ENCODE peak calls at places on chromosomes 12 and 14, in seven cellular contexts. D, N, O, B, Y, K and R are unnamed samples.

GRCh38 chr12:13173537-13173936 is 23.0 kb upstream of the EMP1 start:
- DNase-seq in D (no peak), N (no peak), O (peak; percentile 70), B (peak; percentile 69), Y (peak; percentile 67), K (no peak), R (peak; percentile 72)

GRCh38 chr12:123832052-123832451 is 70.0 kb downstream of the DNAH10 start:
- DNase-seq in D (no peak), N (no peak), O (no peak), B (no peak), Y (no peak), K (no peak), R (no peak)

GRCh38 chr12:111287125-111287900 is 81.6 kb downstream of the PHETA1 start:
- DNase-seq in D (no peak), N (no peak), O (no peak), B (no peak), Y (no peak), K (no peak), R (no peak)

GRCh38 chr12:101379149-101379548 is 28.4 kb downstream of the ARL1 start:
- DNase-seq in D (no peak), N (no peak), O (no peak), B (no peak), Y (no peak), K (no peak), R (no peak)

GRCh38 chr12:42482086-42482819 is 107.3 kb downstream of the PRICKLE1 start:
- DNase-seq in D (no peak), N (no peak), O (peak; percentile 55), B (no peak), Y (peak; percentile 66), K (no peak), R (no peak)

GRCh38 chr14:101194356-101195308 is 291.1 kb upstream of the RTL1 start:
- DNase-seq in D (no peak), N (no peak), O (no peak), B (no peak), Y (peak; percentile 9), K (no peak), R (no peak)

GRCh38 chr12:92602476-92602875 is 100.3 kb upstream of the PLEKHG7 start:
- DNase-seq in D (no peak), N (no peak), O (no peak), B (no peak), Y (no peak), K (no peak), R (no peak)

GRCh38 chr12:53971129-53971528 is 1.8 kb upstream of the HOXC11 start:
- DNase-seq in D (no peak), N (no peak), O (no peak), B (no peak), Y (no peak), K (no peak), R (no peak)

GRCh38 chr12:132489078-132489601 is 811 bp upstream of the FBRSL1 start:
- DNase-seq in D (no peak), N (no peak), O (no peak), B (no peak), Y (no peak), K (no peak), R (no peak)

GRCh38 chr14:95609398-95609990 is 74.6 kb downstream of the GLRX5 start:
- DNase-seq in D (peak; percentile 89), N (no peak), O (no peak), B (peak; percentile 33), Y (no peak), K (peak; percentile 75), R (peak; percentile 46)

GRCh38 chr12:57605308-57606015 is 838 bp downstream of the DTX3 start:
- DNase-seq in D (peak; percentile 34), N (no peak), O (peak; percentile 50), B (peak; percentile 53), Y (peak; percentile 20), K (no peak), R (peak; percentile 28)

GRCh38 chr12:117528538-117528937 is 167.1 kb upstream of the NOS1 start:
- DNase-seq in D (no peak), N (no peak), O (no peak), B (no peak), Y (no peak), K (no peak), R (no peak)

GRCh38 chr12:2011641-2012607 is 7.7 kb upstream of the DCP1B start:
- DNase-seq in D (peak; percentile 63), N (no peak), O (no peak), B (no peak), Y (no peak), K (peak; percentile 27), R (no peak)

GRCh38 chr12:97267803-97268202 is 194.8 kb upstream of the RMST start:
- DNase-seq in D (peak; percentile 60), N (no peak), O (no peak), B (no peak), Y (no peak), K (no peak), R (no peak)

GRCh38 chr14:63632932-63633514 is 8.6 kb downstream of the WDR89 start:
- DNase-seq in D (peak; percentile 48), N (peak; percentile 43), O (no peak), B (peak; percentile 32), Y (no peak), K (no peak), R (peak; percentile 40)

GRCh38 chr12:127025545-127025944 is 1241.4 kb upstream of the TMEM132C start:
- DNase-seq in D (no peak), N (no peak), O (no peak), B (no peak), Y (no peak), K (no peak), R (no peak)

GRCh38 chr12:114166360-114166759 is 200.2 kb upstream of the RBM19 start:
- DNase-seq in D (peak; percentile 87), N (peak; percentile 22), O (no peak), B (no peak), Y (peak; percentile 16), K (peak; percentile 66), R (peak; percentile 12)

GRCh38 chr14:65137648-65138317 is 35.5 kb upstream of the MAX start:
- DNase-seq in D (no peak), N (no peak), O (peak; percentile 26), B (no peak), Y (no peak), K (no peak), R (no peak)

GRCh38 chr14:103091041-103091882 is 3.3 kb upstream of the EXOC3L4 start:
- DNase-seq in D (peak; percentile 70), N (peak; percentile 88), O (no peak), B (peak; percentile 96), Y (no peak), K (peak; percentile 66), R (peak; percentile 92)

GRCh38 chr12:105462841-105463240 is 132.3 kb downstream of the C12orf75 start:
- DNase-seq in D (no peak), N (no peak), O (no peak), B (no peak), Y (no peak), K (no peak), R (no peak)

GRCh38 chr12:31263661-31264060 is 62.3 kb downstream of the SINHCAF start:
- DNase-seq in D (no peak), N (no peak), O (no peak), B (no peak), Y (no peak), K (no peak), R (no peak)

GRCh38 chr12:31260840-31261239 is 65.1 kb downstream of the SINHCAF start:
- DNase-seq in D (no peak), N (no peak), O (no peak), B (no peak), Y (no peak), K (no peak), R (no peak)

GRCh38 chr12:31267966-31268365 is 58.0 kb downstream of the SINHCAF start:
- DNase-seq in D (no peak), N (no peak), O (no peak), B (no peak), Y (no peak), K (no peak), R (no peak)

GRCh38 chr12:31261744-31262143 is 64.2 kb downstream of the SINHCAF start:
- DNase-seq in D (no peak), N (no peak), O (no peak), B (no peak), Y (no peak), K (no peak), R (no peak)

GRCh38 chr12:31265722-31266121 is 60.2 kb downstream of the SINHCAF start:
- DNase-seq in D (no peak), N (no peak), O (no peak), B (no peak), Y (no peak), K (no peak), R (no peak)
- TF ChIP-seq CTCF in D (no peak), N (no peak), O (no peak), B (no peak), Y (no peak), K (no peak), R (no peak)

DNA sequence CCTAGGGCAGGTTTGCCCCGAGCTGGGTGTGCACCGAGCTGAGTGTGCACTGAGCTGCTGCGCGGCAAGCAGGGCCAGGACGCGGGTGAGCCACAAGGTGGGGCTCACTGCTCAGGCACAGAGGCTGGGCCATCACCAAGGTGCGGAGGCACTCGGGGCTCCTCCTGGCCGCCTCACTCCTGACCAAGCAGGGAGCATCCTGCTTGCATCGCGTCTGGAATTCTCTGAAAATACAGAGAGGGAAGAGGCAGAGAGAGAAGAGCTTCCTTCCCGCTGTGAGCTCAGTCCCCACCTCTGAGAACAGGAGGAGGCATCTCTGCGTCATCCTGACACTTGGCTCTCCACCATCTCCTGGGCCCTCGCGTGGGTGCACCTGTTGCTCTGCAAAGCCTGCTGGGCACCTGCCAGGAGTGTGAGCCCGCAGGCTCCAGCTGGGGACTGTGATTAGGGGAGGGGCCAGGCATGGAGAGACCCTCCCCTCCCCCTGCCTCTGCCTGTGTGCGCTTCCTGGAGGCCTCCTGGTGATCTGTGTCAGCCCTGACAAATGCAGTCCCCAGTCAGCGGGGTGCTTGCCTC is 116.3 kb downstream of the GLT1D1 start:
- DNase-seq in D (peak; percentile 69), N (peak; percentile 10), O (no peak), B (peak; percentile 76), Y (no peak), K (peak; percentile 36), R (peak; percentile 72)
- TF ChIP-seq CTCF in D (peak; percentile 49), N (peak; percentile 21), O (peak; percentile 15), B (peak; percentile 63), Y (no peak), K (no peak), R (peak; percentile 91)

GRCh38 chr12:21453312-21453852 is 15.9 kb downstream of the PYROXD1 start:
- DNase-seq in D (no peak), N (no peak), O (no peak), B (no peak), Y (no peak), K (no peak), R (peak; percentile 19)

GRCh38 chr12:21456291-21456780 is 18.9 kb downstream of the PYROXD1 start:
- DNase-seq in D (no peak), N (no peak), O (no peak), B (no peak), Y (no peak), K (no peak), R (no peak)

DNA sequence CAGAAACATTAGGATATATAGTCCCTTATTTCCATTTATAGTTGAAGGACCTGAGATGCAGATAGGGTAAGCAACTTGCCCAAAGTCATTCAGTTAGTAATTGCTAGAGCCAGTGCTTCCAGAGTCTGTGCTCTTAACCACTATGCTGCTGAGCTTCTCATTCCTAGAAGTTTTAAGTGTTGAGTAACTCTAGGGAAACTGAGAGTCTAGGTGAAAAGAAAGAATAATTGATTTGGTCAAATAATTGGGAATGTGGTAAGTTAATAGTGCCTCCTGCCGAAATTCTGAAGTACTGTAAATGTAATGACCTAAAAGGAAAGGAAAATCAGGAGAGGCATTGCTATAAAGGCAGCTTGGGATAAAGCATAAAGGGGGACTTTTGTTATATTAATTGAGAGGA is 14.1 kb downstream of the PYROXD1 start:
- DNase-seq in D (peak; percentile 71), N (no peak), O (no peak), B (no peak), Y (no peak), K (no peak), R (no peak)
- TF ChIP-seq CTCF in D (peak; percentile 66), N (peak; percentile 28), O (no peak), B (no peak), Y (no peak), K (no peak), R (no peak)

GRCh38 chr12:109477185-109477962 is at the start of the genes KCTD10 and UBE3B:
- DNase-seq in D (peak; percentile 97), N (peak; percentile 91), O (peak; percentile 82), B (peak; percentile 89), Y (peak; percentile 86), K (peak; percentile 89), R (peak; percentile 94)
- TF ChIP-seq CTCF in D (no peak), N (no peak), O (peak; percentile 39), B (no peak), Y (no peak), K (no peak), R (no peak)